ENCODE peak calls at places on chromosomes 3 and 15, in nine cellular contexts. One of them, this sample, is unnamed.

GRCh38 chr15:42716626-42717025 is 20.3 kb downstream of the CDAN1 start:
- DNase-seq in colonic mucosa: no peak
- DNase-seq in mucosa of descending colon: no peak
- DNase-seq in PC-3: no peak
- DNase-seq in AG09309: no peak
- DNase-seq in AG04450: no peak
- DNase-seq in bronchial epithelial cell: no peak
- DNase-seq in fibroblast of pulmonary artery: no peak
- DNase-seq in tibial nerve: no peak
- DNase-seq in this sample: no peak

GRCh38 chr15:47741082-47741481 is 23.8 kb downstream of the SEMA6D start:
- DNase-seq in AG04450: no peak
- DNase-seq in tibial nerve: no peak
- DNase-seq in mucosa of descending colon: no peak
- DNase-seq in PC-3: no peak
- DNase-seq in AG09309: no peak
- DNase-seq in bronchial epithelial cell: no peak
- DNase-seq in colonic mucosa: no peak
- DNase-seq in fibroblast of pulmonary artery: no peak
- DNase-seq in this sample: no peak

GRCh38 chr15:34942363-34942762 is 27.2 kb downstream of the AQR start:
- DNase-seq in AG09309: no peak
- DNase-seq in AG04450: peak
- DNase-seq in PC-3: no peak
- DNase-seq in tibial nerve: no peak
- DNase-seq in fibroblast of pulmonary artery: peak
- DNase-seq in bronchial epithelial cell: no peak
- DNase-seq in colonic mucosa: no peak
- DNase-seq in mucosa of descending colon: no peak
- DNase-seq in this sample: peak

GRCh38 chr3:50365080-50365841 is 5.9 kb upstream of the TMEM115 start:
- DNase-seq in tibial nerve: peak
- DNase-seq in bronchial epithelial cell: peak
- DNase-seq in mucosa of descending colon: peak
- DNase-seq in colonic mucosa: peak
- DNase-seq in fibroblast of pulmonary artery: peak
- DNase-seq in AG09309: no peak
- DNase-seq in PC-3: peak
- DNase-seq in AG04450: peak
- DNase-seq in this sample: peak

GRCh38 chr3:15331606-15332404 is 581 bp downstream of the SH3BP5 start:
- DNase-seq in fibroblast of pulmonary artery: no peak
- DNase-seq in bronchial epithelial cell: no peak
- DNase-seq in colonic mucosa: no peak
- DNase-seq in AG04450: no peak
- DNase-seq in AG09309: no peak
- DNase-seq in PC-3: peak
- DNase-seq in mucosa of descending colon: peak
- DNase-seq in tibial nerve: no peak
- DNase-seq in this sample: peak

GRCh38 chr3:50586763-50587070 is 17.4 kb downstream of the HEMK1 start:
- DNase-seq in tibial nerve: no peak
- DNase-seq in AG04450: no peak
- DNase-seq in colonic mucosa: no peak
- DNase-seq in PC-3: no peak
- DNase-seq in AG09309: no peak
- DNase-seq in fibroblast of pulmonary artery: no peak
- DNase-seq in bronchial epithelial cell: no peak
- DNase-seq in mucosa of descending colon: no peak
- DNase-seq in this sample: no peak

GRCh38 chr3:5972586-5972985 is 785.1 kb downstream of the EDEM1 start:
- DNase-seq in mucosa of descending colon: no peak
- DNase-seq in AG04450: no peak
- DNase-seq in tibial nerve: no peak
- DNase-seq in fibroblast of pulmonary artery: no peak
- DNase-seq in bronchial epithelial cell: peak
- DNase-seq in AG09309: no peak
- DNase-seq in colonic mucosa: no peak
- DNase-seq in PC-3: peak
- DNase-seq in this sample: no peak

GRCh38 chr3:178703268-178703975 is 167.2 kb downstream of the KCNMB2 start:
- DNase-seq in fibroblast of pulmonary artery: peak
- DNase-seq in colonic mucosa: no peak
- DNase-seq in AG04450: peak
- DNase-seq in bronchial epithelial cell: peak
- DNase-seq in AG09309: peak
- DNase-seq in mucosa of descending colon: no peak
- DNase-seq in tibial nerve: no peak
- DNase-seq in PC-3: peak
- DNase-seq in this sample: peak

GRCh38 chr15:64197425-64197824 is 34.6 kb upstream of the PPIB start:
- DNase-seq in mucosa of descending colon: no peak
- DNase-seq in AG04450: no peak
- DNase-seq in bronchial epithelial cell: no peak
- DNase-seq in fibroblast of pulmonary artery: peak
- DNase-seq in colonic mucosa: no peak
- DNase-seq in PC-3: no peak
- DNase-seq in tibial nerve: no peak
- DNase-seq in AG09309: peak
- DNase-seq in this sample: peak

GRCh38 chr3:4821975-4822374 is 157.3 kb upstream of the BHLHE40 start:
- DNase-seq in fibroblast of pulmonary artery: no peak
- DNase-seq in AG09309: no peak
- DNase-seq in PC-3: no peak
- DNase-seq in tibial nerve: no peak
- DNase-seq in bronchial epithelial cell: no peak
- DNase-seq in colonic mucosa: no peak
- DNase-seq in mucosa of descending colon: peak
- DNase-seq in AG04450: no peak
- DNase-seq in this sample: no peak

GRCh38 chr15:75349851-75350588 is 3.2 kb downstream of the NEIL1 start:
- DNase-seq in fibroblast of pulmonary artery: no peak
- DNase-seq in colonic mucosa: peak
- DNase-seq in PC-3: no peak
- DNase-seq in tibial nerve: no peak
- DNase-seq in AG09309: no peak
- DNase-seq in AG04450: no peak
- DNase-seq in bronchial epithelial cell: no peak
- DNase-seq in mucosa of descending colon: peak
- DNase-seq in this sample: no peak

GRCh38 chr3:54374214-54374855 is 252.0 kb downstream of the CACNA2D3 start:
- DNase-seq in AG09309: no peak
- DNase-seq in colonic mucosa: peak
- DNase-seq in tibial nerve: no peak
- DNase-seq in PC-3: no peak
- DNase-seq in bronchial epithelial cell: peak
- DNase-seq in AG04450: no peak
- DNase-seq in fibroblast of pulmonary artery: peak
- DNase-seq in mucosa of descending colon: peak
- DNase-seq in this sample: peak

GRCh38 chr3:9934993-9935392 is 1.4 kb downstream of the CRELD1 start:
- DNase-seq in AG09309: no peak
- DNase-seq in AG04450: no peak
- DNase-seq in bronchial epithelial cell: no peak
- DNase-seq in mucosa of descending colon: no peak
- DNase-seq in tibial nerve: no peak
- DNase-seq in fibroblast of pulmonary artery: no peak
- DNase-seq in PC-3: peak
- DNase-seq in colonic mucosa: no peak
- DNase-seq in this sample: no peak

DNA sequence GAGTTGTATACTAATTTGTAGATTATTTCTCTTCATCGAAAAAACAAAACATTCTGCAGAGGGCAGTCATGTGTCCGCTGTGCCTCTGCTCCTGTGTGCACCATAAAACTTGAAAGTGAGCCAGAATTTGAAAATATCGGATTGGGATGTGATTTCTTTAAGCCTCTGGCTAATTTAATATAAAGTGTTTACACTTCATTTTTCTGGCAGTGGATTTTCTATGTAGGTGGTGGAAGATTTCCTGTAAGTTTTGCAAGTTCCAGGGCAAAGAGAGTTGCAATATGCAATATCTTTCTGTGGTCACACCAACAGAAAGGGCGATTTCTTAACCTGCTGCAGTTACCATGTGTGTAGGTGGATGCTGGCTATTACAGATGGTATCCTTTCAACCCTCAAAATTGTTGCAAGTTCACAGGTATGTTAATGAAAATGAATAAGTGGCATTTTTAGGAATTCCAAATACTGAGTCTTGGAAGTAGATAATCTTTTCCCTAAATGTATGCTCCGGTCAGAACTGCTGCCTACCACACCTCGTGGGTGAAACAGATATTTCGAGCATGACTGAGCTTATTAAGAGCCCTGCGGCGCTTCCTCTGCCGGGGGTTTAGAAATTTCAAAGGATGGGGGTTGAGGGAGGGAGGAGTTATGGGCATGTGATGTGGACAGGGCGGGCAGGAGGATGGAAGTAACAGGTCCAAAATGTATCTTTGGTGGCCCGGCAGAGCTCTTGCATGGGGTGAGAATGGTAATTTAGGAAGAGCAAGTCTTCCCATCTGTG is 134.0 kb downstream of the PGPEP1L start:
- DNase-seq in AG09309: peak
- DNase-seq in colonic mucosa: no peak
- DNase-seq in mucosa of descending colon: no peak
- DNase-seq in bronchial epithelial cell: peak
- DNase-seq in fibroblast of pulmonary artery: peak
- DNase-seq in PC-3: peak
- DNase-seq in tibial nerve: no peak
- DNase-seq in AG04450: no peak
- DNase-seq in this sample: peak
- H3K4me3 ChIP-seq in AG09309: peak
- H3K4me3 ChIP-seq in colonic mucosa: no peak
- H3K4me3 ChIP-seq in mucosa of descending colon: no peak
- H3K4me3 ChIP-seq in bronchial epithelial cell: peak
- H3K4me3 ChIP-seq in fibroblast of pulmonary artery: no peak
- H3K4me3 ChIP-seq in PC-3: peak
- H3K4me3 ChIP-seq in tibial nerve: no peak
- H3K4me3 ChIP-seq in AG04450: peak
- H3K4me3 ChIP-seq in this sample: no peak

DNA sequence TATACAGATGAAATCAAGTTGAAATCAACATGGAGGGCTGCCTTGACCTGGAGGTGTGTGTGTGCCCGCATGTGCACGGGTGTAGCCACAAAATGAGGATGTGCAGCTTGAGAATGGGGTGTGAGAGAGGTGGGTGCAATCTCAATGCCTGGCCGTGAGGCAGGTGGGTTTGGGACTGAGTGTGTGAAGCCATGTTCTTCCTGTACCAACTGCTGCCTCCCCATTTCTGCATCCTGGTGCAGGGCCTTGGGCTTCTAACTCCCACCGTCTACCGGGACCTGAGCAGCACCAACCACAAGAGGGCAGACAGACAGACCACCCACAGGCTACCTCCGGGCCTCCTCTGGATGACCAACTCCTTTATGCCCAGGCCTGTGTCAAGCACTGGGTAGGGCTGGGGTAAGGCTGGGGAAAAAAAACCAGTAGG is 161.9 kb upstream of the TLE3 start:
- DNase-seq in PC-3: no peak
- DNase-seq in tibial nerve: no peak
- DNase-seq in mucosa of descending colon: no peak
- DNase-seq in bronchial epithelial cell: no peak
- DNase-seq in colonic mucosa: no peak
- DNase-seq in AG09309: no peak
- DNase-seq in fibroblast of pulmonary artery: no peak
- DNase-seq in AG04450: no peak
- DNase-seq in this sample: no peak
- TF ChIP-seq CTCF in PC-3: no peak
- TF ChIP-seq CTCF in tibial nerve: no peak
- TF ChIP-seq CTCF in mucosa of descending colon: no peak
- TF ChIP-seq CTCF in bronchial epithelial cell: no peak
- TF ChIP-seq CTCF in colonic mucosa: no peak
- TF ChIP-seq CTCF in AG09309: no peak
- TF ChIP-seq CTCF in fibroblast of pulmonary artery: peak
- TF ChIP-seq CTCF in AG04450: peak
- TF ChIP-seq CTCF in this sample: no peak

DNA sequence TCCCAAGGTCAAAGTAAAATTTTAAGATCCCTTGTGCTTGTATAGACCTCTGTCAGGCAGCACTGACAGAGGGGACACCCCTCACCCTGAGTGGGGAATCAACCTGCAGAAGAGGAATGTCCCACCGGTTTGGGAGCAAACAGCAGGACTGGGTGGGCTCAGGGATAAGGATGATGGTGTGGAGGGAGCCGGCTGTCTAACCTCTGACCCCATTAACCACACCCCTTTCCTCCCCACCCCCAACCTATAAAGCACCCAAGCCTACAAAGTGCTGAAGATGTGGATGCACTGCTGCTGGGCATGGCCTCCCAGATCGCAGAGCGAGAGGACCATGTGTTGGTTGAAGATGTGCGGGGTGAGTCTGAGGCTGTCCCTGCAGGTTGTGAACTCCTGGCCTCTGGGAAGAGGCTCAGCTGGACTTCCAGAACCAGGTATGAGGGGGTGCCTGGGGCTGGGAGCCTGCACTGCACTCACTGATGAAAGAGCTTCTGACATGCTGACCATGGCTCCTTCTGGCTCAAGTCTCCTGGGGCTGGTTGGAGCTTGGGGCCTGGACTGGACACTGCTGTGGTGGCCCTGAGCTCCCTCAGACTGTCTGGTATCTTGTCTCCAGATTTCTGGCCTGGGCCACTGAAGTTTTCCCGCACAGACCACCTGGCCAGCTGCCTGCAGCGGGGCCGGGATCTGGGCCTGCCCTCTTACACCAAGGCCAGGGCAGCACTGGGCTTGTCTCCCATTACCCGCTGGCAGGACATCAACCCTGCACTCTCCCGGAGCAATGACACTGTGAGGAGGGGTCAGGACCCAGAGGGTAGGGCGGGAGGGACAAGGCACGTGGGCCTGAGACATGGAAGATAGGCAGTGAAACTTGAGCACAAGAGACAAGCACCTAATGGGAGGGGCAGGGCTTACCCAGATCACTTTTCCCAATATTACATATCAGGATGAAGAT is 9.3 kb downstream of the DUOX1 start:
- DNase-seq in fibroblast of pulmonary artery: no peak
- DNase-seq in mucosa of descending colon: no peak
- DNase-seq in colonic mucosa: no peak
- DNase-seq in bronchial epithelial cell: no peak
- DNase-seq in AG09309: no peak
- DNase-seq in PC-3: no peak
- DNase-seq in tibial nerve: no peak
- DNase-seq in AG04450: no peak
- DNase-seq in this sample: no peak
- H3K4me3 ChIP-seq in fibroblast of pulmonary artery: no peak
- H3K4me3 ChIP-seq in mucosa of descending colon: no peak
- H3K4me3 ChIP-seq in colonic mucosa: no peak
- H3K4me3 ChIP-seq in bronchial epithelial cell: no peak
- H3K4me3 ChIP-seq in AG09309: no peak
- H3K4me3 ChIP-seq in PC-3: no peak
- H3K4me3 ChIP-seq in tibial nerve: no peak
- H3K4me3 ChIP-seq in AG04450: no peak
- H3K4me3 ChIP-seq in this sample: no peak

DNA sequence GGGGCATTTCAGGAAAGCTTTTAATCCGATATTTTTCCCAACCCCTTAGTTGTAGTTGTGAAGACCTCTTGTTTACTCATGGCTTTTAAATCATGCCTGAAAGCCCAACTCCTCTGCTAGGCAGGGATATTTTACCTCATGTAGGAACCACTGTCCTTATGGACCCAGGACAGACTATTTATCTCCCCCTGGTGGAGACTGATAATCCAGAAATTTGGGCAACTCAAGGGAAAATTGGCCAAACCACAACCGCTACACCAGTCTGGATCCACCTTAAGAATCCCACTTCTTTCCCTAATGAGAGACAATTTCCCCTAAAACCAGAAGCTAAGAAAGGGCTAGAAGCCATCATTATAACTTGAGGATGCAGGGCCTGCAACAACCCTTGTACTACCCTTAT is 248.1 kb upstream of the STAC start:
- DNase-seq in fibroblast of pulmonary artery: no peak
- DNase-seq in PC-3: peak
- DNase-seq in tibial nerve: no peak
- DNase-seq in colonic mucosa: no peak
- DNase-seq in AG04450: no peak
- DNase-seq in bronchial epithelial cell: no peak
- DNase-seq in AG09309: no peak
- DNase-seq in mucosa of descending colon: no peak
- DNase-seq in this sample: no peak
- TF ChIP-seq CTCF in fibroblast of pulmonary artery: peak
- TF ChIP-seq CTCF in PC-3: peak
- TF ChIP-seq CTCF in tibial nerve: no peak
- TF ChIP-seq CTCF in colonic mucosa: no peak
- TF ChIP-seq CTCF in AG04450: no peak
- TF ChIP-seq CTCF in bronchial epithelial cell: no peak
- TF ChIP-seq CTCF in AG09309: peak
- TF ChIP-seq CTCF in mucosa of descending colon: no peak
- TF ChIP-seq CTCF in this sample: peak

This sample was measured in cardiac fibroblast.